ENCODE peak calls at places on chromosomes 12 and 14, in six cellular contexts. One of them, this sample, is unnamed.

GRCh38 chr14:73058923-73059311 is 583 bp downstream of the RBM25 start:
- DNase-seq in Caco-2: peak; percentile 53
- DNase-seq in pancreas: no peak
- DNase-seq in brain microvascular endothelial cell: peak; percentile 7
- DNase-seq in PC-9: peak; percentile 41
- DNase-seq in body of pancreas: no peak
- DNase-seq in this sample: no peak

GRCh38 chr14:49892301-49892635 is 614 bp upstream of the ARF6 start:
- DNase-seq in Caco-2: no peak
- DNase-seq in pancreas: peak; percentile 59
- DNase-seq in brain microvascular endothelial cell: peak; percentile 76
- DNase-seq in PC-9: no peak
- DNase-seq in body of pancreas: peak; percentile 73
- DNase-seq in this sample: peak; percentile 92

GRCh38 chr14:61234215-61234916 is 46.8 kb downstream of the TMEM30B start:
- DNase-seq in Caco-2: no peak
- DNase-seq in pancreas: no peak
- DNase-seq in brain microvascular endothelial cell: no peak
- DNase-seq in PC-9: no peak
- DNase-seq in body of pancreas: no peak
- DNase-seq in this sample: no peak

GRCh38 chr12:52203126-52203921 is 11.5 kb upstream of the KRT80 start:
- DNase-seq in Caco-2: peak; percentile 34
- DNase-seq in pancreas: peak; percentile 74
- DNase-seq in brain microvascular endothelial cell: peak; percentile 38
- DNase-seq in PC-9: peak; percentile 78
- DNase-seq in body of pancreas: peak; percentile 62
- DNase-seq in this sample: peak; percentile 79

GRCh38 chr14:73463411-73463810 is 5.1 kb upstream of the NUMB start:
- DNase-seq in Caco-2: no peak
- DNase-seq in pancreas: peak; percentile 41
- DNase-seq in brain microvascular endothelial cell: peak; percentile 96
- DNase-seq in PC-9: no peak
- DNase-seq in body of pancreas: peak; percentile 54
- DNase-seq in this sample: peak; percentile 98

GRCh38 chr12:71746983-71747611 is 7.6 kb upstream of the RAB21 start:
- DNase-seq in Caco-2: peak; percentile 64
- DNase-seq in pancreas: no peak
- DNase-seq in brain microvascular endothelial cell: peak; percentile 38
- DNase-seq in PC-9: peak; percentile 30
- DNase-seq in body of pancreas: peak; percentile 57
- DNase-seq in this sample: peak; percentile 80

GRCh38 chr14:29937116-29937515 is 9.5 kb upstream of the PRKD1 start:
- DNase-seq in Caco-2: no peak
- DNase-seq in pancreas: no peak
- DNase-seq in brain microvascular endothelial cell: no peak
- DNase-seq in PC-9: no peak
- DNase-seq in body of pancreas: no peak
- DNase-seq in this sample: peak; percentile 19

GRCh38 chr12:95766356-95767019 is 24.1 kb downstream of the NTN4 start:
- DNase-seq in Caco-2: peak; percentile 55
- DNase-seq in pancreas: no peak
- DNase-seq in brain microvascular endothelial cell: no peak
- DNase-seq in PC-9: no peak
- DNase-seq in body of pancreas: no peak
- DNase-seq in this sample: no peak

GRCh38 chr12:54988402-54989054 is 4.0 kb upstream of the TESPA1 start:
- DNase-seq in Caco-2: no peak
- DNase-seq in pancreas: peak; percentile 36
- DNase-seq in brain microvascular endothelial cell: peak; percentile 14
- DNase-seq in PC-9: no peak
- DNase-seq in body of pancreas: peak; percentile 68
- DNase-seq in this sample: peak; percentile 52

GRCh38 chr12:123253606-123254459 is 17.8 kb downstream of the CDK2AP1 start:
- DNase-seq in Caco-2: no peak
- DNase-seq in pancreas: no peak
- DNase-seq in brain microvascular endothelial cell: no peak
- DNase-seq in PC-9: no peak
- DNase-seq in body of pancreas: no peak
- DNase-seq in this sample: no peak

GRCh38 chr12:94788298-94788697 is 137.9 kb upstream of the TMCC3 start:
- DNase-seq in Caco-2: no peak
- DNase-seq in pancreas: no peak
- DNase-seq in brain microvascular endothelial cell: no peak
- DNase-seq in PC-9: no peak
- DNase-seq in body of pancreas: no peak
- DNase-seq in this sample: no peak

GRCh38 chr14:30291216-30291615 is 267.7 kb upstream of the G2E3 start:
- DNase-seq in Caco-2: no peak
- DNase-seq in pancreas: no peak
- DNase-seq in brain microvascular endothelial cell: peak; percentile 1
- DNase-seq in PC-9: no peak
- DNase-seq in body of pancreas: no peak
- DNase-seq in this sample: peak; percentile 81

GRCh38 chr12:50025187-50026059 is at the start of gene RACGAP1:
- DNase-seq in Caco-2: peak; percentile 99
- DNase-seq in pancreas: peak; percentile 97
- DNase-seq in brain microvascular endothelial cell: peak; percentile 95
- DNase-seq in PC-9: peak; percentile 94
- DNase-seq in body of pancreas: peak; percentile 98
- DNase-seq in this sample: peak; percentile 99

GRCh38 chr12:1282670-1283361 is 291.8 kb downstream of the ERC1 start:
- DNase-seq in Caco-2: no peak
- DNase-seq in pancreas: no peak
- DNase-seq in brain microvascular endothelial cell: no peak
- DNase-seq in PC-9: no peak
- DNase-seq in body of pancreas: no peak
- DNase-seq in this sample: no peak

GRCh38 chr12:102454808-102455760 is 25.3 kb downstream of the IGF1 start:
- DNase-seq in Caco-2: no peak
- DNase-seq in pancreas: no peak
- DNase-seq in brain microvascular endothelial cell: no peak
- DNase-seq in PC-9: no peak
- DNase-seq in body of pancreas: peak; percentile 46
- DNase-seq in this sample: peak; percentile 38

GRCh38 chr14:76872796-76873432 is 46.7 kb downstream of the LRRC74A start:
- DNase-seq in Caco-2: peak; percentile 66
- DNase-seq in pancreas: peak; percentile 47
- DNase-seq in brain microvascular endothelial cell: peak; percentile 25
- DNase-seq in PC-9: peak; percentile 78
- DNase-seq in body of pancreas: peak; percentile 64
- DNase-seq in this sample: peak; percentile 60

GRCh38 chr12:58277231-58277630 is 335.9 kb downstream of the ATP23 start:
- DNase-seq in Caco-2: peak; percentile 13
- DNase-seq in pancreas: no peak
- DNase-seq in brain microvascular endothelial cell: no peak
- DNase-seq in PC-9: no peak
- DNase-seq in body of pancreas: no peak
- DNase-seq in this sample: no peak

GRCh38 chr14:44833376-44833775 is 128.4 kb downstream of the KLHL28 start:
- DNase-seq in Caco-2: no peak
- DNase-seq in pancreas: no peak
- DNase-seq in brain microvascular endothelial cell: no peak
- DNase-seq in PC-9: no peak
- DNase-seq in body of pancreas: no peak
- DNase-seq in this sample: peak; percentile 20

GRCh38 chr14:63857467-63858030 is 4.7 kb downstream of the SYNE2 start:
- DNase-seq in Caco-2: no peak
- DNase-seq in pancreas: no peak
- DNase-seq in brain microvascular endothelial cell: no peak
- DNase-seq in PC-9: no peak
- DNase-seq in body of pancreas: no peak
- DNase-seq in this sample: no peak

GRCh38 chr12:7108928-7109920 is at the start of gene C1RL:
- DNase-seq in Caco-2: peak; percentile 96
- DNase-seq in pancreas: peak; percentile 90
- DNase-seq in brain microvascular endothelial cell: peak; percentile 66
- DNase-seq in PC-9: peak; percentile 91
- DNase-seq in body of pancreas: peak; percentile 94
- DNase-seq in this sample: peak; percentile 94

GRCh38 chr12:54356951-54357356 is 7.3 kb downstream of the GPR84 start:
- DNase-seq in Caco-2: no peak
- DNase-seq in pancreas: no peak
- DNase-seq in brain microvascular endothelial cell: no peak
- DNase-seq in PC-9: no peak
- DNase-seq in body of pancreas: no peak
- DNase-seq in this sample: no peak

GRCh38 chr14:54424479-54424901 is 16.7 kb downstream of the CNIH1 start:
- DNase-seq in Caco-2: no peak
- DNase-seq in pancreas: no peak
- DNase-seq in brain microvascular endothelial cell: no peak
- DNase-seq in PC-9: no peak
- DNase-seq in body of pancreas: no peak
- DNase-seq in this sample: no peak

GRCh38 chr12:28097221-28097620 is 93.0 kb upstream of the CCDC91 start:
- DNase-seq in Caco-2: no peak
- DNase-seq in pancreas: no peak
- DNase-seq in brain microvascular endothelial cell: no peak
- DNase-seq in PC-9: no peak
- DNase-seq in body of pancreas: no peak
- DNase-seq in this sample: no peak

GRCh38 chr12:28100717-28101116 is 89.5 kb upstream of the CCDC91 start:
- DNase-seq in Caco-2: no peak
- DNase-seq in pancreas: no peak
- DNase-seq in brain microvascular endothelial cell: no peak
- DNase-seq in PC-9: no peak
- DNase-seq in body of pancreas: no peak
- DNase-seq in this sample: no peak

GRCh38 chr12:28104338-28104737 is 85.9 kb upstream of the CCDC91 start:
- DNase-seq in Caco-2: no peak
- DNase-seq in pancreas: no peak
- DNase-seq in brain microvascular endothelial cell: no peak
- DNase-seq in PC-9: no peak
- DNase-seq in body of pancreas: no peak
- DNase-seq in this sample: no peak

GRCh38 chr12:28096649-28097048 is 93.6 kb upstream of the CCDC91 start:
- DNase-seq in Caco-2: no peak
- DNase-seq in pancreas: peak; percentile 13
- DNase-seq in brain microvascular endothelial cell: no peak
- DNase-seq in PC-9: no peak
- DNase-seq in body of pancreas: no peak
- DNase-seq in this sample: no peak

DNA sequence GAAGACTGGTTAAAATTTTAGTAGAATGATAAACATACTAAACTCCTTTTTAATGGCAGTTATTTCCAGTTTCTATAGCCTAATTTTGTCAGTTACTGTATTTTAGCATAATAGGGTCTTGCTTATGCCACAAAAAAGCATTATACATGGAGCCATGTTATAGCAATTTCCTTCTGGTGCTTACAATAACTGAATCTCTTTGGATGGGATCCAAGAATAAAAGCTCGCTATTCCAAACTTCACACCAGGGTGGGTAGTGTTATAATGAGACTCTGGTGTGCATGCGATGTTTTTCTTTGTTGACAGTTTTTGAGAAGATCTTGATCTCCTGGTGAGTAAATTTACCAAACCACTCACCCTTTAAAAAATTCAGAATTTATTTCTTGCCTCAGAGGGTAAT is 90.4 kb upstream of the CCDC91 start:
- DNase-seq in Caco-2: no peak
- DNase-seq in pancreas: no peak
- DNase-seq in brain microvascular endothelial cell: no peak
- DNase-seq in PC-9: no peak
- DNase-seq in body of pancreas: no peak
- DNase-seq in this sample: no peak
- H3K4me3 ChIP-seq in Caco-2: no peak overlapping the region
- H3K4me3 ChIP-seq in pancreas: no peak overlapping the region
- H3K4me3 ChIP-seq in brain microvascular endothelial cell: no peak overlapping the region
- H3K4me3 ChIP-seq in PC-9: no peak overlapping the region
- H3K4me3 ChIP-seq in body of pancreas: no peak overlapping the region
- H3K4me3 ChIP-seq in this sample: no peak overlapping the region

GRCh38 chr12:47818007-47818376 is 1.7 kb downstream of the HDAC7 start:
- DNase-seq in Caco-2: no peak
- DNase-seq in pancreas: no peak
- DNase-seq in brain microvascular endothelial cell: no peak
- DNase-seq in PC-9: no peak
- DNase-seq in body of pancreas: no peak
- DNase-seq in this sample: no peak
- TF ChIP-seq CTCF in Caco-2: no peak
- TF ChIP-seq CTCF in pancreas: no peak
- TF ChIP-seq CTCF in brain microvascular endothelial cell: peak; percentile 16
- TF ChIP-seq CTCF in PC-9: no peak
- TF ChIP-seq CTCF in body of pancreas: no peak
- TF ChIP-seq CTCF in this sample: no peak

GRCh38 chr14:32078794-32079663 is 1.9 kb downstream of the ARHGAP5 start:
- DNase-seq in Caco-2: peak; percentile 52
- DNase-seq in pancreas: no peak
- DNase-seq in brain microvascular endothelial cell: peak; percentile 4
- DNase-seq in PC-9: no peak
- DNase-seq in body of pancreas: no peak
- DNase-seq in this sample: peak; percentile 20
- H3K4me3 ChIP-seq in Caco-2: peak overlapping the region; percentile 65
- H3K4me3 ChIP-seq in pancreas: peak overlapping the region; percentile 12
- H3K4me3 ChIP-seq in brain microvascular endothelial cell: peak overlapping the region; percentile 87
- H3K4me3 ChIP-seq in PC-9: peak overlapping the region; percentile 62
- H3K4me3 ChIP-seq in body of pancreas: no peak overlapping the region
- H3K4me3 ChIP-seq in this sample: peak overlapping the region; percentile 91

GRCh38 chr12:132349501-132350131 is 20.2 kb upstream of the GALNT9 start:
- DNase-seq in Caco-2: no peak
- DNase-seq in pancreas: no peak
- DNase-seq in brain microvascular endothelial cell: no peak
- DNase-seq in PC-9: no peak
- DNase-seq in body of pancreas: no peak
- DNase-seq in this sample: no peak
- TF ChIP-seq CTCF in Caco-2: no peak
- TF ChIP-seq CTCF in pancreas: no peak
- TF ChIP-seq CTCF in brain microvascular endothelial cell: no peak
- TF ChIP-seq CTCF in PC-9: no peak
- TF ChIP-seq CTCF in body of pancreas: no peak
- TF ChIP-seq CTCF in this sample: no peak

DNA sequence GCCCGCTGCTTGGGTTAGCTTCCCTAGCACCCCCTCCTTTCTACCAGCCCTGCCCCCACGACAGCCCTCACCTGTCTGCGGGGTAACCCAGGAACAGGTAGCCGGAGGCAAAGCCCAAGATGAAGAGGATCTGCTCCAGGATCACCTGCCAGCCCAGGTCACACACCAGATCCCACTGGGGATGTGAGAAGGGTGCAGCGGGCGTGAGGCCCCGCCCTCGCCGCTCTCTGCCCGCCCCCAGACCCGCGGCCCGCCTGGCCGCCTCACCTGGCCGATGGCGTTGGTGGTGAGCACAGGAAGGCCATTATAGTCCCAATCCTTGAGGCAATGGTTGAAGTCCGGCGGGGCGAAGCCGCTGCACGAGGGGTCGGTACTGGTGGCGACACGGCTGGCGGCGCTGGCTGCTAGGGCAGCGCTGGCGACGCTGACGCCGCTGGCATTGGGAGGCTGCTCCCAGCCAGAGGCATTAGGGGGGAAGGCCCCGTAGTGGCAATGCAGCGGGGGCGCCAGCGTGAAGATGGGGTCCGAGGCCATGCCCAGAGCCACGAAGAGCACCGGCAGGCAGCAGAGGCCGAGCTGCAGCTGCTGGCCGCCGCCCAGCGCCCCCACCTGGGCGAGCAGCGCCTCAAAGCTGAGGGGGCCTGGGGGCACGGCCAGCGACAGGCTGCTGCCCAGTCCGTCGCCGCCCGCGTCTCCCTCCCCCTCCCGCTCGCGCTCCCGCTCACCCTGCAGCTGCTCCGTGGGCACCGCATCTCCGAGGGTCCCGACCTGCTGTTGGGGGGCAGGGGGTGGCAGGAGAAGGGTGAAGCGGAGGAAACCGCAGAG is 794 bp downstream of the SLC22A17 start:
- DNase-seq in Caco-2: no peak
- DNase-seq in pancreas: no peak
- DNase-seq in brain microvascular endothelial cell: no peak
- DNase-seq in PC-9: no peak
- DNase-seq in body of pancreas: no peak
- DNase-seq in this sample: no peak
- H3K4me3 ChIP-seq in Caco-2: peak overlapping the region; percentile 53
- H3K4me3 ChIP-seq in pancreas: peak overlapping the region; percentile 58
- H3K4me3 ChIP-seq in brain microvascular endothelial cell: peak overlapping the region; percentile 72
- H3K4me3 ChIP-seq in PC-9: no peak overlapping the region
- H3K4me3 ChIP-seq in body of pancreas: peak overlapping the region; percentile 80
- H3K4me3 ChIP-seq in this sample: peak overlapping the region; percentile 66

This sample was measured in fibroblast of pulmonary artery.